ENCODE peak calls at places on chromosomes 11 and 22, in eight cellular contexts. One of them, this sample, is unnamed.

GRCh38 chr11:10287766-10288165 is 6.3 kb downstream of the SBF2 start:
- DNase-seq in neural progenitor cell: no peak
- DNase-seq in thoracic aorta: no peak
- DNase-seq in right lobe of liver: no peak
- DNase-seq in fibroblast of lung: no peak
- DNase-seq in cardiac muscle cell: no peak
- DNase-seq in psoas muscle: no peak
- DNase-seq in upper lobe of right lung: no peak
- DNase-seq in this sample: no peak

GRCh38 chr22:23113067-23113846 is 28.5 kb downstream of the RSPH14 start:
- DNase-seq in right lobe of liver: no peak
- DNase-seq in psoas muscle: peak; percentile 71
- DNase-seq in neural progenitor cell: no peak
- DNase-seq in upper lobe of right lung: no peak
- DNase-seq in cardiac muscle cell: peak; percentile 64
- DNase-seq in fibroblast of lung: peak; percentile 56
- DNase-seq in thoracic aorta: no peak
- DNase-seq in this sample: no peak

GRCh38 chr11:114291847-114292680 is 4.1 kb upstream of the NNMT start:
- DNase-seq in thoracic aorta: no peak
- DNase-seq in upper lobe of right lung: no peak
- DNase-seq in cardiac muscle cell: peak; percentile 85
- DNase-seq in fibroblast of lung: peak; percentile 71
- DNase-seq in neural progenitor cell: no peak
- DNase-seq in psoas muscle: no peak
- DNase-seq in right lobe of liver: no peak
- DNase-seq in this sample: peak; percentile 83

GRCh38 chr22:31830721-31831070 is 76.9 kb downstream of the DEPDC5 start:
- DNase-seq in cardiac muscle cell: no peak
- DNase-seq in neural progenitor cell: no peak
- DNase-seq in upper lobe of right lung: no peak
- DNase-seq in thoracic aorta: no peak
- DNase-seq in fibroblast of lung: no peak
- DNase-seq in right lobe of liver: no peak
- DNase-seq in psoas muscle: no peak
- DNase-seq in this sample: no peak

GRCh38 chr22:34116126-34116525 is 195.8 kb upstream of the LARGE1 start:
- DNase-seq in neural progenitor cell: no peak
- DNase-seq in psoas muscle: no peak
- DNase-seq in upper lobe of right lung: no peak
- DNase-seq in thoracic aorta: no peak
- DNase-seq in cardiac muscle cell: no peak
- DNase-seq in fibroblast of lung: no peak
- DNase-seq in right lobe of liver: no peak
- DNase-seq in this sample: no peak

GRCh38 chr11:32154275-32154674 is 63.4 kb downstream of the RCN1 start:
- DNase-seq in cardiac muscle cell: peak; percentile 64
- DNase-seq in fibroblast of lung: peak; percentile 51
- DNase-seq in psoas muscle: no peak
- DNase-seq in right lobe of liver: no peak
- DNase-seq in neural progenitor cell: no peak
- DNase-seq in upper lobe of right lung: no peak
- DNase-seq in thoracic aorta: no peak
- DNase-seq in this sample: peak; percentile 54

GRCh38 chr22:43136255-43136654 is 6.9 kb downstream of the MCAT start:
- DNase-seq in right lobe of liver: peak; percentile 50
- DNase-seq in upper lobe of right lung: no peak
- DNase-seq in cardiac muscle cell: peak; percentile 57
- DNase-seq in thoracic aorta: no peak
- DNase-seq in fibroblast of lung: peak; percentile 29
- DNase-seq in psoas muscle: no peak
- DNase-seq in neural progenitor cell: peak; percentile 60
- DNase-seq in this sample: no peak

GRCh38 chr22:43365715-43366440 is 22.7 kb upstream of the SCUBE1 start:
- DNase-seq in thoracic aorta: no peak
- DNase-seq in cardiac muscle cell: no peak
- DNase-seq in neural progenitor cell: no peak
- DNase-seq in right lobe of liver: no peak
- DNase-seq in psoas muscle: no peak
- DNase-seq in fibroblast of lung: no peak
- DNase-seq in upper lobe of right lung: no peak
- DNase-seq in this sample: no peak

GRCh38 chr11:133818302-133818701 is 27.0 kb downstream of the SPATA19 start:
- DNase-seq in right lobe of liver: no peak
- DNase-seq in upper lobe of right lung: no peak
- DNase-seq in fibroblast of lung: no peak
- DNase-seq in neural progenitor cell: no peak
- DNase-seq in thoracic aorta: no peak
- DNase-seq in cardiac muscle cell: no peak
- DNase-seq in psoas muscle: no peak
- DNase-seq in this sample: no peak

GRCh38 chr22:36775589-36775965 is 342 bp downstream of the IFT27 start:
- DNase-seq in psoas muscle: no peak
- DNase-seq in upper lobe of right lung: no peak
- DNase-seq in thoracic aorta: no peak
- DNase-seq in right lobe of liver: peak; percentile 48
- DNase-seq in fibroblast of lung: peak; percentile 5
- DNase-seq in cardiac muscle cell: peak; percentile 27
- DNase-seq in neural progenitor cell: peak; percentile 69
- DNase-seq in this sample: no peak

GRCh38 chr22:47654922-47655451 is 892.5 kb downstream of the TBC1D22A start:
- DNase-seq in thoracic aorta: no peak
- DNase-seq in cardiac muscle cell: no peak
- DNase-seq in fibroblast of lung: no peak
- DNase-seq in right lobe of liver: no peak
- DNase-seq in psoas muscle: no peak
- DNase-seq in neural progenitor cell: no peak
- DNase-seq in upper lobe of right lung: no peak
- DNase-seq in this sample: no peak

DNA sequence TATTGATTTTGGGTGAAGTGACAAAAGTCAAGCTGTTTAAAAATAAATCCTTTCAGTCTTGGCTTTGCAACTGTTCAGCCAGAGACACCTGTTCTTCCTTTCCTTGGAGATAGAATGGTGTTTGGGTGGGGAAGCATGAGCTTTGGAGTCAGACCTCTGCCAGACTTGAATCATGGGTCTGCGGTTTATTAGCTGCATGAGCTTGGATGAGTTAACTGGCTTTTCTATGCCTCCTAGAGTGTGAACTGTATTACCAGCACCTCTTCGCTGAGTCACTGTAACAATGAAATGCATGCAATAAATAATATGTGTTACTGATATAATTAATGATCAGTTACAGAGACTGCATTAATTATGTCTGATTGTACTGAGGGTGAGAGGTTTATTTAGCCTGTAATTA is 13.5 kb upstream of the MYEOV start:
- DNase-seq in upper lobe of right lung: no peak
- DNase-seq in neural progenitor cell: no peak
- DNase-seq in cardiac muscle cell: peak; percentile 56
- DNase-seq in right lobe of liver: no peak
- DNase-seq in fibroblast of lung: peak; percentile 40
- DNase-seq in thoracic aorta: no peak
- DNase-seq in psoas muscle: no peak
- DNase-seq in this sample: peak; percentile 60
- TF ChIP-seq CTCF in upper lobe of right lung: no peak
- TF ChIP-seq CTCF in neural progenitor cell: no peak
- TF ChIP-seq CTCF in cardiac muscle cell: no peak
- TF ChIP-seq CTCF in right lobe of liver: no peak
- TF ChIP-seq CTCF in fibroblast of lung: no peak
- TF ChIP-seq CTCF in thoracic aorta: no peak
- TF ChIP-seq CTCF in psoas muscle: no peak
- TF ChIP-seq CTCF in this sample: no peak

DNA sequence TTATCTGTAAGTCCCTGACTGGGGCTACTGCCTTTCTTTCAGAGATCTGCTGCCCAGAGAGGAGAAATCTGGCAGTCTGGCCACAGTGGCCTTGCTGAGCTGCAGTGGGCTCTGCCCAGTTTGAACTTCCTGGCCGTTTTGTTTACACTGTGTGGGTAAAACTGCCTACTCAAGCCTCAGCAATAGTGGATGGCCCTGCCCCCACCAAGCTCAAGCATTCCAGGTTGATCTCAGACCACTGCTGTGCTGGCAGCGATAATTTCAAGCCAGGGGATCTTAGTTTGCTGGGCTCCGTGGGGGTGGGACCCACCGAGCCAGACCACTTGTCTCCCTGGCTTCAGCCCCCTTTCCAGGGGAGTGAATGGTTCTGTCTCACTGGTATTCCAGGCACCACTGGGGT is 117.5 kb downstream of the TRPC6 start:
- DNase-seq in cardiac muscle cell: no peak
- DNase-seq in right lobe of liver: no peak
- DNase-seq in thoracic aorta: no peak
- DNase-seq in fibroblast of lung: no peak
- DNase-seq in upper lobe of right lung: no peak
- DNase-seq in neural progenitor cell: peak; percentile 4
- DNase-seq in psoas muscle: no peak
- DNase-seq in this sample: no peak
- H3K27ac ChIP-seq in cardiac muscle cell: peak overlapping the region; percentile 43
- H3K27ac ChIP-seq in right lobe of liver: no peak overlapping the region
- H3K27ac ChIP-seq in thoracic aorta: no peak overlapping the region
- H3K27ac ChIP-seq in fibroblast of lung: no peak overlapping the region
- H3K27ac ChIP-seq in upper lobe of right lung: no peak overlapping the region
- H3K27ac ChIP-seq in neural progenitor cell: no peak overlapping the region
- H3K27ac ChIP-seq in psoas muscle: no peak overlapping the region
- H3K27ac ChIP-seq in this sample: no peak overlapping the region

DNA sequence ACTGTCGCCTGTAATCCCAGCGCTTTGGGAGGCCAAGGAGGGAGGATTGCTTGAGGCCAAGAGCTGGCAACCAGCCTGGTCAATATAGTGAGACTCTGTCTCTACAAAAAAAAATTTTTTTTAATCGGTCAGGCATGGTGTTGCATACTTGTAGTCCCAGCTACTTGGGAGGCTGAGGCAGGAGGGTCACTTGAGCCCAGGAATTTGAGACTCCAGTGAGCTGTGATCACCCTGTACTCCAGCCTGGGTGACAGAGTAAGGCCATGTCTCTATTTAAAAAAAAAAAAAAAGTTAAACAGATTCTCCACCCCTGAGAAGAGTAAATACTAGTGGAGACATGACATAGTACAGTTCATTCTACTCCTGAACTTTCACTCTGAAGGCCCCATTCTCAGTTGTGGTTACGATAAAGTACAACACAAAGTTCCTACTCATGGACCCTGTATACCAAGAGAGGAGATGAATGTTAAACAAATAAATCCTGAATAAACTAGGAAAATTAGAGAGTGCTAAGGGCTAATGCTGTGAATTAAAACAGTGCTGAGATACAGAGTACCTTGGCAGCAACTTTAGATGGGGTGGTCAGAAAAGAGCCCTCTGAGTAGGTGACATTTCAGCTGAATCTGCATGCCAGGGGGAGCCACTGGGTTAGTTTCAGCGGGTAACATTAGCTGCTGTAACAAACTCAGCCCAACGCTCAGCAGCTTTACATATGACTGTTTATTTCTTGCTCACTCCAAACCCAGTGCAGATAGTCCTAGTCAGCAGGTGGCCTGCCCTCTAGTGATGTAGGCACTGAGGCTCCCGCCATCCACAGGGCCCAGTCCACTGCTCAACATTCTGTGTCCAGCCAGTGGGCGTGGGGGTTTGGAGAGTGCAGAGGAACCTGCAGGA is 75.1 kb downstream of the DBX1 start:
- DNase-seq in right lobe of liver: no peak
- DNase-seq in psoas muscle: no peak
- DNase-seq in upper lobe of right lung: no peak
- DNase-seq in cardiac muscle cell: no peak
- DNase-seq in neural progenitor cell: no peak
- DNase-seq in thoracic aorta: no peak
- DNase-seq in fibroblast of lung: no peak
- DNase-seq in this sample: no peak
- TF ChIP-seq CTCF in right lobe of liver: no peak
- TF ChIP-seq CTCF in psoas muscle: no peak
- TF ChIP-seq CTCF in upper lobe of right lung: no peak
- TF ChIP-seq CTCF in cardiac muscle cell: no peak
- TF ChIP-seq CTCF in neural progenitor cell: peak; percentile 6
- TF ChIP-seq CTCF in thoracic aorta: no peak
- TF ChIP-seq CTCF in fibroblast of lung: no peak
- TF ChIP-seq CTCF in this sample: peak; percentile 29

GRCh38 chr11:74846770-74847169 is 98.1 kb downstream of the RNF169 start:
- DNase-seq in psoas muscle: no peak
- DNase-seq in fibroblast of lung: peak; percentile 10
- DNase-seq in upper lobe of right lung: no peak
- DNase-seq in cardiac muscle cell: no peak
- DNase-seq in neural progenitor cell: no peak
- DNase-seq in right lobe of liver: no peak
- DNase-seq in thoracic aorta: no peak
- DNase-seq in this sample: no peak

GRCh38 chr11:74847895-74848294 is 99.2 kb downstream of the RNF169 start:
- DNase-seq in thoracic aorta: no peak
- DNase-seq in fibroblast of lung: no peak
- DNase-seq in right lobe of liver: no peak
- DNase-seq in cardiac muscle cell: no peak
- DNase-seq in upper lobe of right lung: no peak
- DNase-seq in psoas muscle: no peak
- DNase-seq in neural progenitor cell: no peak
- DNase-seq in this sample: no peak

GRCh38 chr11:74853223-74853622 is 95.7 kb downstream of the XRRA1 start:
- DNase-seq in fibroblast of lung: no peak
- DNase-seq in cardiac muscle cell: no peak
- DNase-seq in upper lobe of right lung: no peak
- DNase-seq in psoas muscle: no peak
- DNase-seq in neural progenitor cell: no peak
- DNase-seq in right lobe of liver: no peak
- DNase-seq in thoracic aorta: no peak
- DNase-seq in this sample: no peak

GRCh38 chr11:74845978-74846517 is 97.4 kb downstream of the RNF169 start:
- DNase-seq in fibroblast of lung: no peak
- DNase-seq in thoracic aorta: no peak
- DNase-seq in cardiac muscle cell: no peak
- DNase-seq in neural progenitor cell: no peak
- DNase-seq in upper lobe of right lung: no peak
- DNase-seq in psoas muscle: no peak
- DNase-seq in right lobe of liver: no peak
- DNase-seq in this sample: no peak

DNA sequence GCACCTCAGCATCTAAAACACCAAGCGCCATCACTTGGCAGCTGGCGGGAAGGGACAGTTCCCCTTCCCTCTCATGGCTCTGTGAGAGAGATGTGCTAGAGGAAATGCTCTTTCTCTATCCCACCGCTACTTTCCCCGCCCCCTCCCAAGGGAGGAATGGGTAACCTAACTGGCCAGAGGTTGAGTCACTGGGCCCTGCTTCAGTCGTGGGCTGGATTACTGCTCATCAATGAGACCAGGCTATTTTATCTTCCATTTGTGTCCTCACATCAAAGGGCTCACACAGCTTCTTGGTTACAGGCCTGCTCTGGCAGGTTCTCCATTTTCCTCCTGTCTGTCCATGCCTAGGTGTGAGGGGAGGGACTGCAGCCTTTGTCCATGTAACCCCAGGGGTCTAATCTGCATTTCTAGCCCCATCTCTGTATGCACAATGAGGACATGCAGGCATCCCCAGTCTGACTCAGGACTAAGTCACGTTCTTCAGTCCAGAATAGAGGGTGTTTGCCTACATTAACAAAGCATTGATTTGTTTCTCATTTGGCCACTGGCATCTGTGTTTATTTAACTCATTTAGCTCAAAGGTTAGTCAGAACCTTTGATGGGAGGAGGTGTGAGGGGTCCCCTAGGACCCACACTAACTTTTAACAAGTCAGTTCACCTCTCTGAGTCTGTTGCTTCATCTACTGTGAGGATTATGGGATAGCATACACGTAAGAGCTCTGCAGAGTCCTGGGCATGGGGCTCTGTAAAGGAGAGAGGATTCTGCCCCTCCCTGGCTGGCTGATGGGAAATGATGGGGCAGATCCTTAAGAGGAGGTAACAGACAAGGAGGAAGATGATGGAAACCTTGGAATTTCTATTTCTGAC is 99.1 kb downstream of the XRRA1 start:
- DNase-seq in cardiac muscle cell: peak; percentile 66
- DNase-seq in neural progenitor cell: peak; percentile 51
- DNase-seq in right lobe of liver: no peak
- DNase-seq in psoas muscle: peak; percentile 57
- DNase-seq in thoracic aorta: peak; percentile 11
- DNase-seq in fibroblast of lung: peak; percentile 60
- DNase-seq in upper lobe of right lung: no peak
- DNase-seq in this sample: peak; percentile 72
- H3K27ac ChIP-seq in cardiac muscle cell: no peak overlapping the region
- H3K27ac ChIP-seq in neural progenitor cell: peak overlapping the region; percentile 3
- H3K27ac ChIP-seq in right lobe of liver: no peak overlapping the region
- H3K27ac ChIP-seq in psoas muscle: no peak overlapping the region
- H3K27ac ChIP-seq in thoracic aorta: no peak overlapping the region
- H3K27ac ChIP-seq in fibroblast of lung: peak overlapping the region; percentile 86
- H3K27ac ChIP-seq in upper lobe of right lung: no peak overlapping the region
- H3K27ac ChIP-seq in this sample: peak overlapping the region; percentile 45